ENCODE peak calls at places on chromosomes 16 and 17, in seven cellular contexts. K is effector memory CD4-positive, alpha-beta T cell; J is AG04450; Z is psoas muscle; D is fibroblast of lung; M is IMR-90; O is neural progenitor cell. N is an unnamed sample.

GRCh38 chr17:64095144-64095882 is 34.6 kb downstream of the ERN1 start:
- DNase-seq in K (no peak), J (no peak), Z (no peak), D (no peak), M (no peak), O (no peak), N (no peak)

GRCh38 chr17:4994081-4994595 is 3.2 kb downstream of the INCA1 start:
- DNase-seq in K (no peak), J (no peak), Z (no peak), D (no peak), M (no peak), O (no peak), N (no peak)

GRCh38 chr17:61131555-61131954 is 268.1 kb upstream of the TBX2 start:
- DNase-seq in K (no peak), J (no peak), Z (no peak), D (no peak), M (no peak), O (no peak), N (no peak)

GRCh38 chr16:85882181-85882810 is 16.7 kb upstream of the IRF8 start:
- DNase-seq in K (no peak), J (no peak), Z (no peak), D (no peak), M (no peak), O (no peak), N (no peak)

GRCh38 chr16:27385398-27385797 is 16.6 kb upstream of the IL21R start:
- DNase-seq in K (no peak), J (no peak), Z (no peak), D (no peak), M (no peak), O (no peak), N (no peak)

GRCh38 chr16:30028438-30029093 is 2.5 kb downstream of the TLCD3B start:
- DNase-seq in K (no peak), J (no peak), Z (no peak), D (no peak), M (no peak), O (peak), N (no peak)

GRCh38 chr16:3609895-3610697 is 1.3 kb downstream of the SLX4 start:
- DNase-seq in K (no peak), J (no peak), Z (no peak), D (no peak), M (no peak), O (no peak), N (no peak)

GRCh38 chr16:11474617-11475291 is 112.0 kb downstream of the LITAF start:
- DNase-seq in K (no peak), J (no peak), Z (no peak), D (no peak), M (no peak), O (peak), N (no peak)

GRCh38 chr17:38729886-38730525 is at the start of gene CISD3:
- DNase-seq in K (peak), J (peak), Z (peak), D (peak), M (peak), O (peak), N (peak)

DNA sequence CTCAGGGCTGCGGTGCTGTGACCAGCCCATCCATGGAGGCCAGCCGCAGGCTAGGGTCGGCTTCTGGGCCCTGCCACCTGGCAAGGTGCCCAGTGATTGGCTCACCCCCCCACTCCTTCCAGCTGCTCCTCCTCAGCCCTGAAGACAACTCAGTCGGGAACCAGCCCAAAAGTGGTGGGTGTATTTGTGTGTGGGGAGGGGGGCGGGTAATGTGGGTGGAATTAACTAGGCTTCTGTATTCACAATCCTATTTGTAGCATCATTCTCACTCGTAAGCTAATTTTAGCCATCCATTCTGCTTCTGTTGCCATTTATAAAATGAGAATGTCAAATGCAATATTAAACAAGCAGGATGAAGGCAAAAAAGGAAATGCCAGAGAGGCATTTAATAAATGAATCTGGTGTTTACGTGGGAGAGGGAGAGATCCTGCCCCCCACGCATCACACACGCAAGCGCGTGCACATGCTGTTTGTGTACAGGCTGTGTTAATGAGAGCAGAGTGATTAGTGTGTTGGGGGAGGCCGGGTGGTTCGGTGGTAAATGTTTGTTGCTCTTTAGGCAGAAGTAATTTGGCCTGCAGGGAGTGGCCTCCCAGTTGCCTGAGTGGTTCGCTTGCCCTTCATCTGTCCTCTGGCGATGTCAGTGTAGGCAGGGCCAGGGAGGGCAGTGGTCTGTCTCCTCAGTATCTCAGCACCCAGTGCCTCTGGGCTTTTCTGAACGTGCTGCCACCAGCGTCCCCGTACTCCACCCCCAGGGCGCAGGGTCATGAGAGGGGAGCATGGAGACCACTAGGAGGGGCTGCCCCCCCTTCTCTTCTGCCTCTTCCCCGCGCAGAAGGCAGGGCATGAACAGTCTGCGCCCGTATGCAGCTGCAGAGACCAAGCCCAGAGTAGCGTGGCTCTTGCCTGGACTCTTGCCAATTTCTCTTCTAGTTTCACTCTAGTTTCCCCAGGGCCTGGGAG is 140.0 kb downstream of the CCDC182 start:
- DNase-seq in K (no peak), J (peak), Z (peak), D (peak), M (peak), O (peak), N (peak)
- H3K4me3 ChIP-seq in K (peak), J (no peak), Z (peak), D (no peak), M (no peak), O (no peak), N (peak)

DNA sequence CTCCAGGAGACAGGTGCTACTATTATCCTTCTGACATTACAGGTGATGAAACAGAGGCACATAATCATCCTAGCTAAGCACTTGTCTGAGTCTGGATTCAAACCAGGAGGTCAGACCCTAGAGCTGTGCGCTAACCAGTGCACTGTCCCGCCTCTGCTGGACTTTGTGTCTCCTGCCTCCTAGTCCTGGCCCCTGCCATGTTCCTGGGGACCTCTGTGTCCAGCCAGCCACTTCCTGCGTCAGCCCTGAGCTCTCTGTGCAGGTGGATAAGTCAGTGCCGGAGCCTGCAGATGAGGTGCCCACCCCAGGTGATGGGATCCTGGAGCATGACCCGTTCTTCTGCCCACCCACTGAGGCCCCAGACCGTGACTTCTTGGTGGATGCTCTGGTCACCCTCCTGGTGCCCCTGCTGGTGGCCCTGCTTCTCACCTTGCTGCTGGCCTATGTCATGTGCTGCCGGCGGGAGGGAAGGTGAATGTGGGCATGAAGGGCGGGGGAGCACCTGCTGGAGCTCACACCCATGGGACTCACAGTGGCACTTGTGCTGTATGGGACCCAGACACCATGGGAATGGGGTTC is 4.2 kb downstream of the SGCA start:
- DNase-seq in K (no peak), J (no peak), Z (peak), D (no peak), M (no peak), O (no peak), N (no peak)
- H3K4me3 ChIP-seq in K (no peak), J (no peak), Z (no peak), D (no peak), M (no peak), O (no peak), N (no peak)

GRCh38 chr17:83100220-83100852 is 20.9 kb downstream of the METRNL start:
- DNase-seq in K (no peak), J (no peak), Z (no peak), D (no peak), M (no peak), O (no peak), N (no peak)
- H3K4me3 ChIP-seq in K (no peak), J (no peak), Z (no peak), D (no peak), M (no peak), O (no peak), N (no peak)

DNA sequence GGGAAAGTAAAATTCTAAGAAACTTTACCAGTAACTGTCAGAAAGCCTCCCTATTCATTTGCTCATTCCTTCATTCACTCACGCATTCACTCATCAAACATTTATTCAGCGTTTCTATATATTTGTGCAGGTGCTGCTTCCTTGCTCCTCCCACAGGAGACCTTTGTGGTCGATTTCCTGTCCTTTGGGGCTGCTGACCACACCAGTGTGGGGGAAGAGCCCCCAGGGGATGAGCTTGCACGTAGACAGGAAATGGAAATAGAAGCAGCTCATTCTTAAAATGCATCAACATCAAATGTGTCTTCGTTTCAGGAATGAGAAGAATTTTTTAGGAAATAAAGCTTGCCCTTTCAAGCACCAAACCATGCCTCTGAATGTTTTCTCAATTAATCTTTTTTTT is 9.6 kb downstream of the PIK3R6 start:
- DNase-seq in K (no peak), J (no peak), Z (no peak), D (peak), M (peak), O (no peak), N (peak)
- H3K4me3 ChIP-seq in K (no peak), J (no peak), Z (no peak), D (no peak), M (no peak), O (no peak), N (no peak)

GRCh38 chr17:74839955-74840354 is 19.7 kb downstream of the GRIN2C start:
- DNase-seq in K (no peak), J (no peak), Z (no peak), D (no peak), M (no peak), O (no peak), N (no peak)
- H3K4me3 ChIP-seq in K (no peak), J (no peak), Z (no peak), D (no peak), M (no peak), O (no peak), N (no peak)

GRCh38 chr16:84827897-84828296 is 8.1 kb downstream of the CRISPLD2 start:
- DNase-seq in K (no peak), J (no peak), Z (no peak), D (no peak), M (no peak), O (no peak), N (no peak)

GRCh38 chr16:84829168-84829965 is 9.6 kb downstream of the CRISPLD2 start:
- DNase-seq in K (no peak), J (peak), Z (peak), D (peak), M (peak), O (peak), N (no peak)

GRCh38 chr16:84826558-84826941 is 6.8 kb downstream of the CRISPLD2 start:
- DNase-seq in K (no peak), J (no peak), Z (peak), D (no peak), M (peak), O (no peak), N (no peak)

GRCh38 chr16:84827131-84827574 is 7.4 kb downstream of the CRISPLD2 start:
- DNase-seq in K (no peak), J (no peak), Z (no peak), D (no peak), M (peak), O (no peak), N (no peak)

DNA sequence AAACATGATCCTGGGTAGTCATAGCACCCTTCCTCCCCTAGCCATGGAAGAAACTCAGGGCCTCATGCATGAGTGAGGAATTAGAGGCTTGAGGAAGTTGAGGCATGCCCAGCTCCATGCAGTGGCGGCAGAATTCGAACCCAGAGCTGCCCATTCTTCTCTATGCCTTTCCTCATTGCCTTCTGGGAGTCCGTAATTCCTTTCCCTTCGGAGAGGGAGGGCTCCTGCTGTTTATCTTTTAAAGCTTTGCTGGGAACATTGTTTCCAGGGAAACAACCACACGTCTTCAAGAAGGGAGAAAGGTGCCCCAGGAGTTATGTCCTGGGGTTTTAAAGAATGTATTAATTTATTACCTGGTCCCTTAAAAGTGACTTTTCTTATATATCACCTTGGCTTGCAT is 8.5 kb downstream of the CRISPLD2 start:
- DNase-seq in K (no peak), J (no peak), Z (no peak), D (no peak), M (no peak), O (no peak), N (no peak)
- H3K4me3 ChIP-seq in K (no peak), J (no peak), Z (no peak), D (no peak), M (no peak), O (no peak), N (no peak)

GRCh38 chr16:81004646-81005353 is 1.9 kb downstream of the CMC2 start:
- DNase-seq in K (no peak), J (peak), Z (no peak), D (peak), M (peak), O (peak), N (peak)
- H3K4me3 ChIP-seq in K (peak), J (peak), Z (peak), D (peak), M (no peak), O (peak), N (peak)